ENCODE peak calls at places on chromosomes 6 and 20, in four cellular contexts. C, V, K and N are unnamed samples.

GRCh38 chr6:136669299-136669699 is 119.1 kb upstream of the MAP7 start:
- DNase-seq in V (no peak), C (no peak), K (no peak), N (no peak)

GRCh38 chr6:118677193-118677592 is 25.8 kb upstream of the CEP85L start:
- DNase-seq in C (no peak), V (no peak), K (peak; percentile 59), N (peak; percentile 31)

GRCh38 chr6:83417880-83418663 is 12.8 kb downstream of the ME1 start:
- DNase-seq in C (peak; percentile 51), K (peak; percentile 79), V (peak; percentile 26), N (peak; percentile 75)

GRCh38 chr6:169902604-169903003 is 151.2 kb downstream of the ERMARD start:
- DNase-seq in C (no peak), K (no peak), V (no peak), N (no peak)

GRCh38 chr6:136103101-136103688 is 146.9 kb downstream of the MTFR2 start:
- DNase-seq in V (no peak), K (no peak), C (no peak), N (no peak)

GRCh38 chr6:15961630-15962448 is 167.0 kb upstream of the MYLIP start:
- DNase-seq in C (peak; percentile 67), K (no peak), V (no peak), N (no peak)

GRCh38 chr6:4872841-4873240 is 96.6 kb downstream of the CDYL start:
- DNase-seq in K (no peak), C (no peak), V (no peak), N (no peak)

GRCh38 chr20:13302647-13303425 is 81.8 kb downstream of the ISM1 start:
- DNase-seq in V (no peak), K (peak; percentile 59), C (peak; percentile 51), N (peak; percentile 37)

GRCh38 chr6:166365221-166365620 is 17.5 kb downstream of the MPC1 start:
- DNase-seq in K (no peak), C (no peak), V (no peak), N (no peak)